ENCODE peak calls at places on chromosomes 13 and 19, in four cellular contexts. One of them, this sample, is unnamed.

GRCh38 chr13:65913173-65913572 is 1317.0 kb downstream of the PCDH9 start:
- DNase-seq in HepG2: no peak
- DNase-seq in SK-N-SH: no peak
- DNase-seq in K562: no peak
- DNase-seq in this sample: no peak

GRCh38 chr19:57687363-57688010 is 5.7 kb downstream of the ZNF551 start:
- DNase-seq in HepG2: no peak
- DNase-seq in SK-N-SH: no peak
- DNase-seq in K562: no peak
- DNase-seq in this sample: no peak

GRCh38 chr13:84605927-84606326 is 723.7 kb upstream of the SLITRK1 start:
- DNase-seq in HepG2: no peak
- DNase-seq in SK-N-SH: no peak
- DNase-seq in K562: no peak
- DNase-seq in this sample: no peak

GRCh38 chr19:11324079-11324661 is 15.3 kb downstream of the RAB3D start:
- DNase-seq in HepG2: peak; percentile 86
- DNase-seq in SK-N-SH: peak; percentile 91
- DNase-seq in K562: no peak
- DNase-seq in this sample: no peak

GRCh38 chr13:29743229-29743786 is 107.1 kb downstream of the UBL3 start:
- DNase-seq in HepG2: no peak
- DNase-seq in SK-N-SH: peak; percentile 49
- DNase-seq in K562: no peak
- DNase-seq in this sample: no peak

GRCh38 chr13:101092985-101093384 is 323.3 kb downstream of the NALCN start:
- DNase-seq in HepG2: no peak
- DNase-seq in SK-N-SH: no peak
- DNase-seq in K562: no peak
- DNase-seq in this sample: no peak

GRCh38 chr13:100637380-100637779 is 37.2 kb downstream of the TMTC4 start:
- DNase-seq in HepG2: no peak
- DNase-seq in SK-N-SH: no peak
- DNase-seq in K562: no peak
- DNase-seq in this sample: no peak

GRCh38 chr19:3682741-3683404 is 17.4 kb downstream of the PIP5K1C start:
- DNase-seq in HepG2: no peak
- DNase-seq in SK-N-SH: peak; percentile 79
- DNase-seq in K562: peak; percentile 72
- DNase-seq in this sample: no peak

GRCh38 chr19:1065606-1066109 is 1.3 kb upstream of the ARHGAP45 start:
- DNase-seq in HepG2: no peak
- DNase-seq in SK-N-SH: no peak
- DNase-seq in K562: no peak
- DNase-seq in this sample: no peak

GRCh38 chr19:4197625-4198466 is 15.4 kb downstream of the ANKRD24 start:
- DNase-seq in HepG2: no peak
- DNase-seq in SK-N-SH: peak; percentile 81
- DNase-seq in K562: peak; percentile 84
- DNase-seq in this sample: no peak

GRCh38 chr19:45467456-45468158 is at the start of gene FOSB:
- DNase-seq in HepG2: peak; percentile 87
- DNase-seq in SK-N-SH: peak; percentile 96
- DNase-seq in K562: peak; percentile 93
- DNase-seq in this sample: peak; percentile 82

GRCh38 chr13:110479648-110480047 is 81.9 kb downstream of the RAB20 start:
- DNase-seq in HepG2: no peak
- DNase-seq in SK-N-SH: no peak
- DNase-seq in K562: no peak
- DNase-seq in this sample: no peak

GRCh38 chr13:23380534-23380933 is 53.0 kb downstream of the SACS start:
- DNase-seq in HepG2: no peak
- DNase-seq in SK-N-SH: no peak
- DNase-seq in K562: no peak
- DNase-seq in this sample: no peak

GRCh38 chr19:38852231-38853044 is 2.7 kb upstream of the HNRNPL start:
- DNase-seq in HepG2: no peak
- DNase-seq in SK-N-SH: peak; percentile 43
- DNase-seq in K562: no peak
- DNase-seq in this sample: no peak

GRCh38 chr19:18597809-18598660 is 8.6 kb downstream of the CRLF1 start:
- DNase-seq in HepG2: no peak
- DNase-seq in SK-N-SH: peak; percentile 79
- DNase-seq in K562: no peak
- DNase-seq in this sample: no peak

GRCh38 chr13:114143806-114144605 is 11.6 kb upstream of the RASA3 start:
- DNase-seq in HepG2: peak; percentile 74
- DNase-seq in SK-N-SH: peak; percentile 61
- DNase-seq in K562: peak; percentile 58
- DNase-seq in this sample: no peak

DNA sequence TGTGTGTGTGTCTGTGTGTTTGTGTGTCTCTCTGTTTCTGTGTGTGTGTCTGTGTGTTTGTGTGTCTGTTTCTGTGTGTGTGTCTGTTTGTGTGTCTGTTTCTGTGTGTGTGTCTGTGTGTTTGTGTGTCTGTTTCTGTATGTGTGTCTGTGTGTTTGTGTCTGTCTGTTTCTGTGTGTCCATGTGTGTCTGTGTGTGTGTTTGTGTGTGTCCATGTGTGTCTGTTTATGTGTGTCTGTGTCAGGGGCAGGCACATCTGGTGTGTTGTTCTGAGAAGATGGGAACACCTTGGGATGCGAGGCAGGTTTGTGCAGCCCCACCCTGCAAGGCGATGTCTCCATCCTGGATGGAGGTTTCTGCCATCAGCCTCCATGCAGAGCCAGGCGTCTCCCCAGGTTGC is 275.8 kb upstream of the SOX1 start:
- DNase-seq in HepG2: no peak
- DNase-seq in SK-N-SH: no peak
- DNase-seq in K562: no peak
- DNase-seq in this sample: no peak
- TF ChIP-seq TAF1 in HepG2: no peak
- TF ChIP-seq TAF1 in SK-N-SH: no peak
- TF ChIP-seq TAF1 in K562: no peak
- TF ChIP-seq TAF1 in this sample: no peak

GRCh38 chr19:55206664-55207500 is 2.4 kb downstream of the PTPRH start:
- DNase-seq in HepG2: peak; percentile 93
- DNase-seq in SK-N-SH: peak; percentile 96
- DNase-seq in K562: peak; percentile 97
- DNase-seq in this sample: no peak
- TF ChIP-seq POLR2AphosphoS5 in HepG2: peak; percentile 84
- TF ChIP-seq POLR2AphosphoS5 in SK-N-SH: no peak
- TF ChIP-seq POLR2AphosphoS5 in K562: no peak
- TF ChIP-seq POLR2AphosphoS5 in this sample: no peak

GRCh38 chr19:2260341-2260751 is 4.1 kb upstream of the JSRP1 start:
- DNase-seq in HepG2: no peak
- DNase-seq in SK-N-SH: no peak
- DNase-seq in K562: no peak
- DNase-seq in this sample: no peak

GRCh38 chr19:2266183-2266993 is 10.2 kb upstream of the JSRP1 start:
- DNase-seq in HepG2: peak; percentile 58
- DNase-seq in SK-N-SH: peak; percentile 46
- DNase-seq in K562: peak; percentile 60
- DNase-seq in this sample: no peak

GRCh38 chr19:2259331-2259730 is 3.1 kb upstream of the JSRP1 start:
- DNase-seq in HepG2: no peak
- DNase-seq in SK-N-SH: no peak
- DNase-seq in K562: no peak
- DNase-seq in this sample: no peak

GRCh38 chr19:2255982-2256685 is at the start of gene JSRP1:
- DNase-seq in HepG2: no peak
- DNase-seq in SK-N-SH: peak; percentile 94
- DNase-seq in K562: no peak
- DNase-seq in this sample: no peak

GRCh38 chr19:2261438-2262172 is 5.4 kb upstream of the JSRP1 start:
- DNase-seq in HepG2: no peak
- DNase-seq in SK-N-SH: peak; percentile 49
- DNase-seq in K562: no peak
- DNase-seq in this sample: no peak
- TF ChIP-seq TAF1 in HepG2: no peak
- TF ChIP-seq TAF1 in SK-N-SH: no peak
- TF ChIP-seq TAF1 in K562: no peak
- TF ChIP-seq TAF1 in this sample: no peak

GRCh38 chr13:98468352-98468751 is 108.6 kb downstream of the STK24 start:
- DNase-seq in HepG2: no peak
- DNase-seq in SK-N-SH: no peak
- DNase-seq in K562: no peak
- DNase-seq in this sample: no peak

GRCh38 chr13:98473135-98473791 is 103.6 kb downstream of the STK24 start:
- DNase-seq in HepG2: no peak
- DNase-seq in SK-N-SH: no peak
- DNase-seq in K562: no peak
- DNase-seq in this sample: no peak

GRCh38 chr13:98468929-98469328 is 108.0 kb downstream of the STK24 start:
- DNase-seq in HepG2: no peak
- DNase-seq in SK-N-SH: no peak
- DNase-seq in K562: no peak
- DNase-seq in this sample: no peak

GRCh38 chr13:98471895-98472294 is 105.0 kb downstream of the STK24 start:
- DNase-seq in HepG2: no peak
- DNase-seq in SK-N-SH: no peak
- DNase-seq in K562: no peak
- DNase-seq in this sample: no peak

DNA sequence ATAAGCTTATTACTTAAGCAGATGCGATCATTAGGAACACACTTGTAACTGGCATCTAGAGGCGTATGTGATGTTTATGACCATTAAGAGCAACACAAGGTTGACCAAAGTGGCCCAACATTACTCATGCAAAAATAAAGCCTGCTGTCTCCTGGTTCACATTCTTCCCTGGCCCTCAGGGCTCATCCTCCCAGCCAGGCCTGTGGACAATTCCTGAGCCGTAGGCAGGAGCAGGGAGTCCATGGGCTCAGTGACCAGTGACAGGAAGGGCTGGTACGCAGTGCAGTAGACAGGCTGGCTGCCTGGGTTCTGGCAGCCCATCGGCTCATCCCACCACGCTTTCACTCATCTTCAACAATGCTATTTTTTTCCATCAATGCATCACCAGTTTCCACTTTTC is 106.0 kb downstream of the STK24 start:
- DNase-seq in HepG2: no peak
- DNase-seq in SK-N-SH: no peak
- DNase-seq in K562: no peak
- DNase-seq in this sample: no peak
- TF ChIP-seq POLR2AphosphoS5 in HepG2: no peak
- TF ChIP-seq POLR2AphosphoS5 in SK-N-SH: no peak
- TF ChIP-seq POLR2AphosphoS5 in K562: no peak
- TF ChIP-seq POLR2AphosphoS5 in this sample: no peak